ENCODE peak calls at places on chromosomes 5 and 9, in six cellular contexts. S is left ventricle myocardium inferior; A is ELF-1; O is Panc1; N is stimulated activated CD4-positive, alpha-beta T cell treated with anti-CD3 and anti-CD28 coated beads, Interleukin-2, amount 100 ng/mL, for 4 hours; D is stimulated activated CD8-positive, alpha-beta memory T cell treated with anti-CD3 and anti-CD28 coated beads, Interleukin-4, amount 100 ng/mL, for 1 hour. G is an unnamed sample.
A peak's percentile ranks its signal among the peaks of the same experiment; 100 is the strongest.

GRCh38 chr5:78751872-78752271 is 103.3 kb upstream of the LHFPL2 start:
- DNase-seq in S (no peak), A (no peak), O (no peak), N (no peak), D (no peak), G (no peak)

GRCh38 chr5:140372971-140373487 is 13.0 kb downstream of the SLC4A9 start:
- DNase-seq in S (peak; percentile 73), A (peak; percentile 88), O (peak; percentile 43), N (no peak), D (no peak), G (no peak)

GRCh38 chr5:76704131-76704663 is 11.7 kb upstream of the F2R start:
- DNase-seq in S (no peak), A (no peak), O (no peak), N (no peak), D (no peak), G (no peak)

GRCh38 chr9:69204869-69205268 is 30.8 kb downstream of the TJP2 start:
- DNase-seq in S (peak; percentile 25), A (no peak), O (no peak), N (no peak), D (no peak), G (no peak)

GRCh38 chr5:56072863-56073777 is 78.4 kb upstream of the IL6ST start:
- DNase-seq in S (no peak), A (no peak), O (no peak), N (no peak), D (no peak), G (no peak)

GRCh38 chr5:122153774-122154173 is 24.4 kb downstream of the ZNF474 start:
- DNase-seq in S (no peak), A (no peak), O (no peak), N (no peak), D (no peak), G (no peak)

GRCh38 chr9:18343799-18344198 is 130.2 kb upstream of the ADAMTSL1 start:
- DNase-seq in S (no peak), A (no peak), O (no peak), N (no peak), D (no peak), G (no peak)

GRCh38 chr9:137642118-137642601 is 23.4 kb downstream of the EHMT1 start:
- DNase-seq in S (no peak), A (no peak), O (no peak), N (no peak), D (no peak), G (no peak)

GRCh38 chr5:75053286-75054109 is 1.1 kb upstream of the GCNT4 start:
- DNase-seq in S (peak; percentile 52), A (peak; percentile 73), O (no peak), N (peak; percentile 31), D (no peak), G (peak; percentile 50)

GRCh38 chr9:110762783-110763182 is 94.2 kb downstream of the MUSK start:
- DNase-seq in S (no peak), A (no peak), O (no peak), N (no peak), D (no peak), G (no peak)

GRCh38 chr5:139900546-139901250 is 105.1 kb downstream of the PSD2 start:
- DNase-seq in S (no peak), A (no peak), O (no peak), N (no peak), D (no peak), G (no peak)

GRCh38 chr5:137466888-137467287 is 32.2 kb downstream of the SPOCK1 start:
- DNase-seq in S (no peak), A (no peak), O (no peak), N (no peak), D (no peak), G (no peak)

GRCh38 chr9:106526805-106527204 is 336.2 kb upstream of the ZNF462 start:
- DNase-seq in S (no peak), A (no peak), O (no peak), N (no peak), D (no peak), G (no peak)

GRCh38 chr5:33244441-33245150 is 196.2 kb upstream of the TARS1 start:
- DNase-seq in S (no peak), A (no peak), O (no peak), N (no peak), D (no peak), G (no peak)

GRCh38 chr5:107916731-107917725 is 246.3 kb upstream of the EFNA5 start:
- DNase-seq in S (no peak), A (no peak), O (no peak), N (no peak), D (no peak), G (no peak)

GRCh38 chr9:133711428-133712220 is 26.5 kb downstream of the SARDH start:
- DNase-seq in S (no peak), A (no peak), O (no peak), N (no peak), D (no peak), G (no peak)

GRCh38 chr5:100902406-100903035 is 561 bp downstream of the ST8SIA4 start:
- DNase-seq in S (no peak), A (peak; percentile 36), O (no peak), N (no peak), D (no peak), G (no peak)

GRCh38 chr9:15295761-15296405 is 11.1 kb downstream of the TTC39B start:
- DNase-seq in S (no peak), A (no peak), O (no peak), N (no peak), D (no peak), G (no peak)

GRCh38 chr9:30065888-30066287 is 2318.6 kb upstream of the ACO1 start:
- DNase-seq in S (no peak), A (no peak), O (no peak), N (no peak), D (no peak), G (no peak)

GRCh38 chr5:77311217-77311571 is 100.7 kb downstream of the PDE8B start:
- DNase-seq in S (no peak), A (no peak), O (no peak), N (no peak), D (no peak), G (no peak)

GRCh38 chr5:107812570-107813141 is 141.9 kb upstream of the EFNA5 start:
- DNase-seq in S (peak; percentile 30), A (no peak), O (no peak), N (no peak), D (no peak), G (peak; percentile 37)

GRCh38 chr5:96035796-96036195 is 74.1 kb upstream of the ELL2 start:
- DNase-seq in S (no peak), A (no peak), O (no peak), N (no peak), D (no peak), G (no peak)

GRCh38 chr9:134314950-134315715 is 11.1 kb upstream of the RXRA start:
- DNase-seq in S (peak; percentile 10), A (peak; percentile 63), O (no peak), N (no peak), D (no peak), G (no peak)

GRCh38 chr5:10310073-10310779 is 2.5 kb upstream of the CMBL start:
- DNase-seq in S (no peak), A (peak; percentile 34), O (no peak), N (no peak), D (no peak), G (no peak)

GRCh38 chr9:117649126-117649525 is 55.1 kb upstream of the TLR4 start:
- DNase-seq in S (no peak), A (no peak), O (no peak), N (no peak), D (no peak), G (no peak)

GRCh38 chr9:123358181-123358894 is 2.3 kb downstream of the CRB2 start:
- DNase-seq in S (no peak), A (peak; percentile 74), O (no peak), N (no peak), D (no peak), G (no peak)

GRCh38 chr9:27337833-27338526 is 41.0 kb upstream of the EQTN start:
- DNase-seq in S (no peak), A (no peak), O (no peak), N (no peak), D (no peak), G (no peak)

GRCh38 chr5:142012186-142012785 is 541 bp downstream of the GNPDA1 start:
- DNase-seq in S (peak; percentile 49), A (peak; percentile 82), O (no peak), N (peak; percentile 68), D (no peak), G (no peak)

G was measured in AG04449.